ENCODE peak calls at places on chromosomes 1 and 21, in five cellular contexts. X is activated CD4-positive, CD25-positive, alpha-beta regulatory T cell treated with anti-CD3 and anti-CD28 coated beads, Interleukin-2, amount 50 U/mL, for 72 hours; T is activated T-cell treated with anti-CD3 and anti-CD28 coated beads, Interleukin-2, amount 50 U/mL, for 72 hours; L is NCI-H460; P is NCI-H1436. W is an unnamed sample.

GRCh38 chr1:41315482-41315823 is 45.8 kb upstream of the FOXO6 start:
- DNase-seq in X (no peak), T (no peak), L (no peak), P (peak), W (peak)

GRCh38 chr1:85569122-85569521 is 11.4 kb upstream of the CCN1 start:
- DNase-seq in X (no peak), T (no peak), L (no peak), P (no peak), W (no peak)

GRCh38 chr1:53273526-53273925 is 35.2 kb upstream of the MAGOH start:
- DNase-seq in X (no peak), T (no peak), L (no peak), P (no peak), W (no peak)

GRCh38 chr1:160219062-160219929 is 14.1 kb downstream of the PEA15 start:
- DNase-seq in X (no peak), T (no peak), L (peak), P (no peak), W (no peak)

GRCh38 chr1:9440763-9441194 is 98.5 kb upstream of the SLC25A33 start:
- DNase-seq in X (no peak), T (no peak), L (no peak), P (no peak), W (no peak)

GRCh38 chr1:66684353-66684752 is 67.9 kb upstream of the DYNLT5 start:
- DNase-seq in X (no peak), T (no peak), L (no peak), P (no peak), W (no peak)

GRCh38 chr1:95223110-95223509 is 10.9 kb upstream of the RWDD3 start:
- DNase-seq in X (no peak), T (no peak), L (no peak), P (no peak), W (no peak)

GRCh38 chr1:26768755-26769154 is 19.0 kb upstream of the PIGV start:
- DNase-seq in X (no peak), T (no peak), L (no peak), P (no peak), W (peak)

GRCh38 chr1:55309053-55309452 is 93.9 kb upstream of the USP24 start:
- DNase-seq in X (no peak), T (no peak), L (no peak), P (no peak), W (no peak)

GRCh38 chr1:231679109-231679508 is 52.5 kb downstream of the DISC1 start:
- DNase-seq in X (no peak), T (no peak), L (no peak), P (peak), W (no peak)

GRCh38 chr1:223810586-223810985 is 35.2 kb downstream of the TP53BP2 start:
- DNase-seq in X (no peak), T (no peak), L (no peak), P (no peak), W (no peak)

GRCh38 chr1:115277276-115277675 is 60.8 kb downstream of the NGF start:
- DNase-seq in X (no peak), T (peak), L (no peak), P (no peak), W (no peak)

GRCh38 chr1:33957854-33958253 is 94.0 kb downstream of the HMGB4 start:
- DNase-seq in X (no peak), T (no peak), L (no peak), P (no peak), W (peak)

GRCh38 chr1:248853668-248854375 is 5.1 kb downstream of the ZNF692 start:
- DNase-seq in X (no peak), T (peak), L (no peak), P (no peak), W (no peak)

GRCh38 chr1:12711421-12712005 is 4.4 kb upstream of the AADACL3 start:
- DNase-seq in X (no peak), T (no peak), L (no peak), P (no peak), W (no peak)

GRCh38 chr1:180112979-180113650 is 41.6 kb upstream of the QSOX1 start:
- DNase-seq in X (no peak), T (no peak), L (no peak), P (no peak), W (no peak)

GRCh38 chr1:9400425-9401079 is 107.9 kb downstream of the SPSB1 start:
- DNase-seq in X (no peak), T (peak), L (no peak), P (no peak), W (no peak)

GRCh38 chr1:190633488-190633887 is 155.8 kb upstream of the BRINP3 start:
- DNase-seq in X (no peak), T (no peak), L (no peak), P (no peak), W (no peak)

GRCh38 chr1:246428542-246429308 is 78.4 kb downstream of the SMYD3 start:
- DNase-seq in X (no peak), T (peak), L (no peak), P (no peak), W (no peak)

GRCh38 chr1:161199506-161200119 is 759 bp upstream of the ADAMTS4 start:
- DNase-seq in X (no peak), T (no peak), L (no peak), P (no peak), W (no peak)

GRCh38 chr1:15038232-15039016 is 115.1 kb upstream of the TMEM51 start:
- DNase-seq in X (no peak), T (peak), L (peak), P (no peak), W (peak)

GRCh38 chr1:116945421-116945820 is 35.7 kb downstream of the PTGFRN start:
- DNase-seq in X (no peak), T (no peak), L (no peak), P (no peak), W (no peak)

GRCh38 chr1:160675641-160676410 is 29.0 kb upstream of the SLAMF1 start:
- DNase-seq in X (peak), T (peak), L (peak), P (peak), W (peak)

GRCh38 chr21:39033878-39034589 is 149.2 kb downstream of the PSMG1 start:
- DNase-seq in X (no peak), T (no peak), L (no peak), P (no peak), W (no peak)

GRCh38 chr1:89598450-89599331 is 34.2 kb upstream of the LRRC8C start:
- DNase-seq in X (no peak), T (no peak), L (peak), P (peak), W (peak)

GRCh38 chr1:242525360-242525722 is 844 bp upstream of the PLD5 start:
- DNase-seq in X (no peak), T (no peak), L (no peak), P (no peak), W (peak)